ENCODE peak calls at places on chromosomes 4 and X, in ten cellular contexts. One of them, this sample, is unnamed.

GRCh38 chr4:100190643-100191600 is 654 bp upstream of the DDIT4L start:
- ATAC-seq in heart right ventricle: peak
- ATAC-seq in left lung: peak
- ATAC-seq in activated naive CD4-positive, alpha-beta T cell treated with anti-CD3 and anti-CD28 coated beads, Interleukin-2, amount 50 U/mL, for 72 hours: peak
- ATAC-seq in activated CD8-positive, alpha-beta T cell treated with anti-CD3 and anti-CD28 coated beads, Interleukin-2, amount 10 ng/mL, durations not matched to agents 7 days and 5 days: peak
- ATAC-seq in pancreas: peak
- ATAC-seq in naive thymus-derived CD8-positive, alpha-beta T cell: peak
- ATAC-seq in left lobe of liver: peak
- ATAC-seq in PC-3: no peak
- ATAC-seq in effector memory CD8-positive, alpha-beta T cell: peak
- ATAC-seq in this sample: peak

GRCh38 chrX:54921427-54922021 is 900 bp downstream of the TRO start:
- ATAC-seq in pancreas: peak
- ATAC-seq in activated naive CD4-positive, alpha-beta T cell treated with anti-CD3 and anti-CD28 coated beads, Interleukin-2, amount 50 U/mL, for 72 hours: peak
- ATAC-seq in heart right ventricle: peak
- ATAC-seq in effector memory CD8-positive, alpha-beta T cell: peak
- ATAC-seq in naive thymus-derived CD8-positive, alpha-beta T cell: peak
- ATAC-seq in left lobe of liver: no peak
- ATAC-seq in activated CD8-positive, alpha-beta T cell treated with anti-CD3 and anti-CD28 coated beads, Interleukin-2, amount 10 ng/mL, durations not matched to agents 7 days and 5 days: peak
- ATAC-seq in PC-3: no peak
- ATAC-seq in left lung: peak
- ATAC-seq in this sample: peak

GRCh38 chrX:68732906-68733493 is 85.5 kb downstream of the STARD8 start:
- ATAC-seq in activated CD8-positive, alpha-beta T cell treated with anti-CD3 and anti-CD28 coated beads, Interleukin-2, amount 10 ng/mL, durations not matched to agents 7 days and 5 days: peak
- ATAC-seq in PC-3: peak
- ATAC-seq in naive thymus-derived CD8-positive, alpha-beta T cell: peak
- ATAC-seq in left lung: peak
- ATAC-seq in effector memory CD8-positive, alpha-beta T cell: peak
- ATAC-seq in activated naive CD4-positive, alpha-beta T cell treated with anti-CD3 and anti-CD28 coated beads, Interleukin-2, amount 50 U/mL, for 72 hours: peak
- ATAC-seq in left lobe of liver: peak
- ATAC-seq in pancreas: peak
- ATAC-seq in heart right ventricle: peak
- ATAC-seq in this sample: peak

GRCh38 chrX:48086119-48086518 is 14.7 kb upstream of the ZNF630 start:
- ATAC-seq in PC-3: peak
- ATAC-seq in activated naive CD4-positive, alpha-beta T cell treated with anti-CD3 and anti-CD28 coated beads, Interleukin-2, amount 50 U/mL, for 72 hours: no peak
- ATAC-seq in activated CD8-positive, alpha-beta T cell treated with anti-CD3 and anti-CD28 coated beads, Interleukin-2, amount 10 ng/mL, durations not matched to agents 7 days and 5 days: no peak
- ATAC-seq in effector memory CD8-positive, alpha-beta T cell: no peak
- ATAC-seq in pancreas: peak
- ATAC-seq in left lobe of liver: no peak
- ATAC-seq in naive thymus-derived CD8-positive, alpha-beta T cell: no peak
- ATAC-seq in left lung: no peak
- ATAC-seq in heart right ventricle: no peak
- ATAC-seq in this sample: no peak

GRCh38 chrX:53290441-53291041 is 9.2 kb upstream of the IQSEC2 start:
- ATAC-seq in effector memory CD8-positive, alpha-beta T cell: no peak
- ATAC-seq in activated naive CD4-positive, alpha-beta T cell treated with anti-CD3 and anti-CD28 coated beads, Interleukin-2, amount 50 U/mL, for 72 hours: no peak
- ATAC-seq in left lung: no peak
- ATAC-seq in left lobe of liver: no peak
- ATAC-seq in PC-3: no peak
- ATAC-seq in heart right ventricle: no peak
- ATAC-seq in activated CD8-positive, alpha-beta T cell treated with anti-CD3 and anti-CD28 coated beads, Interleukin-2, amount 10 ng/mL, durations not matched to agents 7 days and 5 days: no peak
- ATAC-seq in naive thymus-derived CD8-positive, alpha-beta T cell: no peak
- ATAC-seq in pancreas: no peak
- ATAC-seq in this sample: no peak

GRCh38 chrX:8913665-8914409 is 112.7 kb upstream of the FAM9A start:
- ATAC-seq in left lobe of liver: peak
- ATAC-seq in activated CD8-positive, alpha-beta T cell treated with anti-CD3 and anti-CD28 coated beads, Interleukin-2, amount 10 ng/mL, durations not matched to agents 7 days and 5 days: no peak
- ATAC-seq in PC-3: no peak
- ATAC-seq in effector memory CD8-positive, alpha-beta T cell: no peak
- ATAC-seq in heart right ventricle: peak
- ATAC-seq in pancreas: peak
- ATAC-seq in activated naive CD4-positive, alpha-beta T cell treated with anti-CD3 and anti-CD28 coated beads, Interleukin-2, amount 50 U/mL, for 72 hours: no peak
- ATAC-seq in left lung: peak
- ATAC-seq in naive thymus-derived CD8-positive, alpha-beta T cell: no peak
- ATAC-seq in this sample: no peak

GRCh38 chr4:185662030-185662778 is 126.9 kb upstream of the PDLIM3 start:
- ATAC-seq in heart right ventricle: peak
- ATAC-seq in left lung: no peak
- ATAC-seq in PC-3: no peak
- ATAC-seq in naive thymus-derived CD8-positive, alpha-beta T cell: no peak
- ATAC-seq in left lobe of liver: no peak
- ATAC-seq in pancreas: no peak
- ATAC-seq in activated naive CD4-positive, alpha-beta T cell treated with anti-CD3 and anti-CD28 coated beads, Interleukin-2, amount 50 U/mL, for 72 hours: no peak
- ATAC-seq in activated CD8-positive, alpha-beta T cell treated with anti-CD3 and anti-CD28 coated beads, Interleukin-2, amount 10 ng/mL, durations not matched to agents 7 days and 5 days: no peak
- ATAC-seq in effector memory CD8-positive, alpha-beta T cell: no peak
- ATAC-seq in this sample: no peak

GRCh38 chr4:76811604-76812412 is 86.1 kb downstream of the SOWAHB start:
- ATAC-seq in pancreas: no peak
- ATAC-seq in left lung: peak
- ATAC-seq in activated CD8-positive, alpha-beta T cell treated with anti-CD3 and anti-CD28 coated beads, Interleukin-2, amount 10 ng/mL, durations not matched to agents 7 days and 5 days: no peak
- ATAC-seq in left lobe of liver: no peak
- ATAC-seq in naive thymus-derived CD8-positive, alpha-beta T cell: no peak
- ATAC-seq in heart right ventricle: peak
- ATAC-seq in activated naive CD4-positive, alpha-beta T cell treated with anti-CD3 and anti-CD28 coated beads, Interleukin-2, amount 50 U/mL, for 72 hours: no peak
- ATAC-seq in PC-3: no peak
- ATAC-seq in effector memory CD8-positive, alpha-beta T cell: no peak
- ATAC-seq in this sample: peak

GRCh38 chr4:31261632-31262031 is 541.5 kb downstream of the PCDH7 start:
- ATAC-seq in PC-3: no peak
- ATAC-seq in pancreas: no peak
- ATAC-seq in effector memory CD8-positive, alpha-beta T cell: no peak
- ATAC-seq in naive thymus-derived CD8-positive, alpha-beta T cell: no peak
- ATAC-seq in left lobe of liver: no peak
- ATAC-seq in activated naive CD4-positive, alpha-beta T cell treated with anti-CD3 and anti-CD28 coated beads, Interleukin-2, amount 50 U/mL, for 72 hours: no peak
- ATAC-seq in activated CD8-positive, alpha-beta T cell treated with anti-CD3 and anti-CD28 coated beads, Interleukin-2, amount 10 ng/mL, durations not matched to agents 7 days and 5 days: no peak
- ATAC-seq in left lung: no peak
- ATAC-seq in heart right ventricle: no peak
- ATAC-seq in this sample: no peak

GRCh38 chr4:4481394-4482000 is 60.4 kb downstream of the STX18 start:
- ATAC-seq in effector memory CD8-positive, alpha-beta T cell: no peak
- ATAC-seq in pancreas: no peak
- ATAC-seq in left lobe of liver: peak
- ATAC-seq in PC-3: no peak
- ATAC-seq in naive thymus-derived CD8-positive, alpha-beta T cell: no peak
- ATAC-seq in activated CD8-positive, alpha-beta T cell treated with anti-CD3 and anti-CD28 coated beads, Interleukin-2, amount 10 ng/mL, durations not matched to agents 7 days and 5 days: no peak
- ATAC-seq in heart right ventricle: no peak
- ATAC-seq in activated naive CD4-positive, alpha-beta T cell treated with anti-CD3 and anti-CD28 coated beads, Interleukin-2, amount 50 U/mL, for 72 hours: no peak
- ATAC-seq in left lung: no peak
- ATAC-seq in this sample: no peak

GRCh38 chr4:97491856-97492255 is 651.4 kb downstream of the STPG2 start:
- ATAC-seq in activated naive CD4-positive, alpha-beta T cell treated with anti-CD3 and anti-CD28 coated beads, Interleukin-2, amount 50 U/mL, for 72 hours: no peak
- ATAC-seq in left lobe of liver: no peak
- ATAC-seq in heart right ventricle: no peak
- ATAC-seq in naive thymus-derived CD8-positive, alpha-beta T cell: no peak
- ATAC-seq in effector memory CD8-positive, alpha-beta T cell: no peak
- ATAC-seq in PC-3: peak
- ATAC-seq in activated CD8-positive, alpha-beta T cell treated with anti-CD3 and anti-CD28 coated beads, Interleukin-2, amount 10 ng/mL, durations not matched to agents 7 days and 5 days: no peak
- ATAC-seq in pancreas: no peak
- ATAC-seq in left lung: no peak
- ATAC-seq in this sample: no peak

GRCh38 chrX:111624169-111624568 is 56.8 kb upstream of the ALG13 start:
- ATAC-seq in activated CD8-positive, alpha-beta T cell treated with anti-CD3 and anti-CD28 coated beads, Interleukin-2, amount 10 ng/mL, durations not matched to agents 7 days and 5 days: no peak
- ATAC-seq in pancreas: no peak
- ATAC-seq in heart right ventricle: no peak
- ATAC-seq in PC-3: no peak
- ATAC-seq in left lobe of liver: no peak
- ATAC-seq in left lung: no peak
- ATAC-seq in effector memory CD8-positive, alpha-beta T cell: no peak
- ATAC-seq in naive thymus-derived CD8-positive, alpha-beta T cell: no peak
- ATAC-seq in activated naive CD4-positive, alpha-beta T cell treated with anti-CD3 and anti-CD28 coated beads, Interleukin-2, amount 50 U/mL, for 72 hours: no peak
- ATAC-seq in this sample: no peak

GRCh38 chr4:52833941-52834525 is 28.1 kb upstream of the RASL11B start:
- ATAC-seq in heart right ventricle: peak
- ATAC-seq in pancreas: peak
- ATAC-seq in effector memory CD8-positive, alpha-beta T cell: no peak
- ATAC-seq in PC-3: peak
- ATAC-seq in left lung: peak
- ATAC-seq in activated naive CD4-positive, alpha-beta T cell treated with anti-CD3 and anti-CD28 coated beads, Interleukin-2, amount 50 U/mL, for 72 hours: no peak
- ATAC-seq in activated CD8-positive, alpha-beta T cell treated with anti-CD3 and anti-CD28 coated beads, Interleukin-2, amount 10 ng/mL, durations not matched to agents 7 days and 5 days: no peak
- ATAC-seq in naive thymus-derived CD8-positive, alpha-beta T cell: no peak
- ATAC-seq in left lobe of liver: no peak
- ATAC-seq in this sample: no peak

GRCh38 chrX:22968494-22968893 is 31.3 kb upstream of the DDX53 start:
- ATAC-seq in effector memory CD8-positive, alpha-beta T cell: no peak
- ATAC-seq in heart right ventricle: no peak
- ATAC-seq in activated naive CD4-positive, alpha-beta T cell treated with anti-CD3 and anti-CD28 coated beads, Interleukin-2, amount 50 U/mL, for 72 hours: no peak
- ATAC-seq in left lobe of liver: no peak
- ATAC-seq in activated CD8-positive, alpha-beta T cell treated with anti-CD3 and anti-CD28 coated beads, Interleukin-2, amount 10 ng/mL, durations not matched to agents 7 days and 5 days: no peak
- ATAC-seq in naive thymus-derived CD8-positive, alpha-beta T cell: no peak
- ATAC-seq in PC-3: no peak
- ATAC-seq in left lung: no peak
- ATAC-seq in pancreas: no peak
- ATAC-seq in this sample: no peak

GRCh38 chrX:2928127-2928582 is 984 bp downstream of the ARSD start:
- ATAC-seq in left lobe of liver: peak
- ATAC-seq in PC-3: no peak
- ATAC-seq in naive thymus-derived CD8-positive, alpha-beta T cell: no peak
- ATAC-seq in activated CD8-positive, alpha-beta T cell treated with anti-CD3 and anti-CD28 coated beads, Interleukin-2, amount 10 ng/mL, durations not matched to agents 7 days and 5 days: peak
- ATAC-seq in pancreas: peak
- ATAC-seq in heart right ventricle: peak
- ATAC-seq in activated naive CD4-positive, alpha-beta T cell treated with anti-CD3 and anti-CD28 coated beads, Interleukin-2, amount 50 U/mL, for 72 hours: no peak
- ATAC-seq in effector memory CD8-positive, alpha-beta T cell: no peak
- ATAC-seq in left lung: peak
- ATAC-seq in this sample: peak

GRCh38 chr4:109148577-109149075 is 153.8 kb downstream of the COL25A1 start:
- ATAC-seq in pancreas: no peak
- ATAC-seq in activated CD8-positive, alpha-beta T cell treated with anti-CD3 and anti-CD28 coated beads, Interleukin-2, amount 10 ng/mL, durations not matched to agents 7 days and 5 days: no peak
- ATAC-seq in effector memory CD8-positive, alpha-beta T cell: no peak
- ATAC-seq in left lobe of liver: no peak
- ATAC-seq in activated naive CD4-positive, alpha-beta T cell treated with anti-CD3 and anti-CD28 coated beads, Interleukin-2, amount 50 U/mL, for 72 hours: no peak
- ATAC-seq in PC-3: no peak
- ATAC-seq in heart right ventricle: no peak
- ATAC-seq in left lung: no peak
- ATAC-seq in naive thymus-derived CD8-positive, alpha-beta T cell: no peak
- ATAC-seq in this sample: no peak

GRCh38 chrX:281166-281999 is at the start of gene PLCXD1:
- ATAC-seq in activated naive CD4-positive, alpha-beta T cell treated with anti-CD3 and anti-CD28 coated beads, Interleukin-2, amount 50 U/mL, for 72 hours: peak
- ATAC-seq in pancreas: no peak
- ATAC-seq in effector memory CD8-positive, alpha-beta T cell: no peak
- ATAC-seq in activated CD8-positive, alpha-beta T cell treated with anti-CD3 and anti-CD28 coated beads, Interleukin-2, amount 10 ng/mL, durations not matched to agents 7 days and 5 days: no peak
- ATAC-seq in PC-3: peak
- ATAC-seq in left lobe of liver: no peak
- ATAC-seq in left lung: no peak
- ATAC-seq in naive thymus-derived CD8-positive, alpha-beta T cell: no peak
- ATAC-seq in heart right ventricle: no peak
- ATAC-seq in this sample: peak

GRCh38 chr4:8108261-8108660 is 50.4 kb downstream of the ABLIM2 start:
- ATAC-seq in pancreas: peak
- ATAC-seq in naive thymus-derived CD8-positive, alpha-beta T cell: no peak
- ATAC-seq in left lung: no peak
- ATAC-seq in left lobe of liver: peak
- ATAC-seq in heart right ventricle: no peak
- ATAC-seq in activated naive CD4-positive, alpha-beta T cell treated with anti-CD3 and anti-CD28 coated beads, Interleukin-2, amount 50 U/mL, for 72 hours: no peak
- ATAC-seq in effector memory CD8-positive, alpha-beta T cell: no peak
- ATAC-seq in activated CD8-positive, alpha-beta T cell treated with anti-CD3 and anti-CD28 coated beads, Interleukin-2, amount 10 ng/mL, durations not matched to agents 7 days and 5 days: no peak
- ATAC-seq in PC-3: no peak
- ATAC-seq in this sample: no peak

GRCh38 chr4:39320381-39321115 is 45.6 kb downstream of the RFC1 start:
- ATAC-seq in heart right ventricle: no peak
- ATAC-seq in PC-3: no peak
- ATAC-seq in activated naive CD4-positive, alpha-beta T cell treated with anti-CD3 and anti-CD28 coated beads, Interleukin-2, amount 50 U/mL, for 72 hours: no peak
- ATAC-seq in activated CD8-positive, alpha-beta T cell treated with anti-CD3 and anti-CD28 coated beads, Interleukin-2, amount 10 ng/mL, durations not matched to agents 7 days and 5 days: no peak
- ATAC-seq in left lobe of liver: no peak
- ATAC-seq in pancreas: no peak
- ATAC-seq in naive thymus-derived CD8-positive, alpha-beta T cell: no peak
- ATAC-seq in left lung: no peak
- ATAC-seq in effector memory CD8-positive, alpha-beta T cell: no peak
- ATAC-seq in this sample: no peak

GRCh38 chrX:148632444-148632843 is 132.0 kb downstream of the AFF2 start:
- ATAC-seq in left lung: no peak
- ATAC-seq in pancreas: peak
- ATAC-seq in PC-3: no peak
- ATAC-seq in heart right ventricle: no peak
- ATAC-seq in naive thymus-derived CD8-positive, alpha-beta T cell: no peak
- ATAC-seq in effector memory CD8-positive, alpha-beta T cell: no peak
- ATAC-seq in left lobe of liver: no peak
- ATAC-seq in activated naive CD4-positive, alpha-beta T cell treated with anti-CD3 and anti-CD28 coated beads, Interleukin-2, amount 50 U/mL, for 72 hours: no peak
- ATAC-seq in activated CD8-positive, alpha-beta T cell treated with anti-CD3 and anti-CD28 coated beads, Interleukin-2, amount 10 ng/mL, durations not matched to agents 7 days and 5 days: no peak
- ATAC-seq in this sample: no peak

This sample was measured in SK-N-SH treated with all-trans-retinoic acid at 6 μM for 48 hours.